ENCODE peak calls at places on chromosomes 12 and 14, in five cellular contexts. S, M, L, V and Z are unnamed samples.

GRCh38 chr12:110109037-110109836 is 14.9 kb upstream of the IFT81 start:
- DNase-seq in S (no peak), M (peak), L (peak), V (no peak), Z (peak)

GRCh38 chr12:72869025-72869424 is 596.9 kb downstream of the TRHDE start:
- DNase-seq in S (no peak), M (no peak), L (no peak), V (no peak), Z (no peak)

GRCh38 chr12:20696181-20696580 is 1.0 kb downstream of the SLCO1C1 start:
- DNase-seq in S (no peak), M (no peak), L (no peak), V (no peak), Z (no peak)

GRCh38 chr12:93740721-93741120 is 63.5 kb downstream of the CRADD start:
- DNase-seq in S (no peak), M (peak), L (peak), V (no peak), Z (no peak)

GRCh38 chr12:131618303-131618658 is 92.6 kb upstream of the SFSWAP start:
- DNase-seq in S (no peak), M (no peak), L (no peak), V (no peak), Z (no peak)

GRCh38 chr14:89660183-89660582 is 243.2 kb upstream of the FOXN3 start:
- DNase-seq in S (no peak), M (peak), L (peak), V (no peak), Z (peak)

GRCh38 chr12:65670775-65671174 is 153.5 kb upstream of the HMGA2 start:
- DNase-seq in S (no peak), M (peak), L (no peak), V (no peak), Z (peak)

GRCh38 chr14:80606347-80606772 is 335.2 kb downstream of the CEP128 start:
- DNase-seq in S (no peak), M (no peak), L (no peak), V (no peak), Z (no peak)

GRCh38 chr14:69153848-69154208 is 909 bp upstream of the DCAF5 start:
- DNase-seq in S (no peak), M (peak), L (no peak), V (no peak), Z (peak)